ENCODE peak calls at places on chromosomes 13 and 19, in nine cellular contexts. T is suprapubic skin, X is dorsolateral prefrontal cortex, C is cardiac muscle cell, K is tibial nerve, P is IMR-90, R is fibroblast of lung, E is body of pancreas, O is colonic mucosa. U is an unnamed sample. For H3K27me3, the result is how much of the 10 kb centered on the place peaks cover.

GRCh38 chr19:16315825-16316505 is 8.7 kb upstream of the KLF2 start:
- DNase-seq in R (peak), O (peak), C (peak), X (no peak), P (peak), K (peak), T (peak), E (no peak), U (peak)

GRCh38 chr13:77979721-77980377 is 61.2 kb upstream of the EDNRB start:
- DNase-seq in O (no peak), C (no peak), P (no peak), X (no peak), R (no peak), K (no peak), T (no peak), E (no peak), U (no peak)

GRCh38 chr19:6215701-6216235 is 64.0 kb downstream of the MLLT1 start:
- DNase-seq in X (peak), C (no peak), T (no peak), O (no peak), R (no peak), E (no peak), K (no peak), P (no peak), U (no peak)

GRCh38 chr13:20206065-20206725 is 13.5 kb upstream of the GJB2 start:
- DNase-seq in T (no peak), R (no peak), X (no peak), C (no peak), E (no peak), P (no peak), K (no peak), O (no peak), U (no peak)

GRCh38 chr19:30071871-30072270 is 129.8 kb downstream of the URI1 start:
- DNase-seq in O (no peak), P (no peak), E (no peak), X (peak), T (peak), K (no peak), R (no peak), C (no peak), U (no peak)

GRCh38 chr19:8654591-8655339 is 24.3 kb downstream of the NFILZ start:
- DNase-seq in E (peak), P (peak), K (no peak), T (no peak), O (peak), X (peak), R (peak), C (peak), U (peak)

GRCh38 chr19:15539638-15540037 is 31.3 kb downstream of the CYP4F22 start:
- DNase-seq in P (no peak), E (no peak), O (no peak), T (no peak), K (no peak), R (no peak), X (no peak), C (no peak), U (no peak)

GRCh38 chr13:98482476-98483444 is 94.1 kb downstream of the STK24 start:
- DNase-seq in P (peak), X (peak), T (peak), E (peak), K (peak), C (peak), R (peak), O (peak), U (peak)

GRCh38 chr13:95754069-95754468 is 77.1 kb downstream of the DNAJC3 start:
- DNase-seq in O (no peak), T (no peak), R (no peak), C (no peak), P (no peak), K (no peak), X (no peak), E (no peak), U (no peak)

GRCh38 chr19:1847684-1848398 is 442 bp downstream of the REXO1 start:
- DNase-seq in X (no peak), R (peak), P (peak), E (no peak), O (peak), K (no peak), C (peak), T (no peak), U (no peak)

GRCh38 chr13:66660013-66660804 is 569.9 kb downstream of the PCDH9 start:
- DNase-seq in C (no peak), R (peak), K (no peak), E (no peak), O (no peak), P (peak), X (no peak), T (no peak), U (no peak)

GRCh38 chr19:18007939-18008673 is at the start of gene ARRDC2:
- DNase-seq in X (peak), C (peak), O (peak), T (peak), K (peak), E (peak), R (peak), P (peak), U (peak)

GRCh38 chr19:54335164-54335563 is 3.8 kb downstream of the LILRA4 start:
- DNase-seq in E (no peak), O (no peak), T (no peak), R (no peak), K (no peak), X (no peak), C (no peak), P (no peak), U (no peak)

GRCh38 chr19:54332149-54332548 is 6.8 kb downstream of the LILRA4 start:
- DNase-seq in P (no peak), R (no peak), K (no peak), T (no peak), C (no peak), O (no peak), E (no peak), X (no peak), U (no peak)

GRCh38 chr19:54329476-54330165 is 9.3 kb downstream of the LILRA4 start:
- DNase-seq in X (no peak), P (no peak), C (no peak), E (peak), R (no peak), K (no peak), T (no peak), O (no peak), U (no peak)

GRCh38 chr19:54333586-54334298 is 5.2 kb downstream of the LILRA4 start:
- DNase-seq in R (no peak), X (no peak), T (no peak), P (no peak), E (no peak), O (no peak), K (no peak), C (no peak), U (no peak)

DNA sequence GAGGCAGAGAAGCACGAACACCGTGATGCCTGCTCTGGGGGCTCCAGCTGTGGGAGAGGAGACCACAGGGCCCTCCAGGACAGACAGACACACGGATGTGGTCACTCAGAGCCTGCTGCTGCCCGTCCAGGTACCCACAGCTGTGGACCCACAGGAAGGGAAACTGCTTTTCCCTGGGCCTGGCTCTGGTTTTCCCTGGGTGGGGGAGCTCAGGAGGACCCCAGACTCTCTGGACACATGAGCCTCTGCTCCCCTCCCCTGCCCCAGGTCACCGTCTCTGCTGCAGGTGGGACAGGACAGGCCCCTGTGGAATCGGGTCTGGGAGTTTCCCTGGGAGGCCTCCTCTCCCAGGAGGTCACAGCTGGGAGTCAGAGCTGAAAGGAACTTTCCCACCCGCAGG is 7.3 kb downstream of the LILRA4 start:
- DNase-seq in O (no peak), K (no peak), R (no peak), T (no peak), E (no peak), P (no peak), X (no peak), C (no peak), U (no peak)
- H3K27me3 ChIP-seq in O (under half), K (under half), R (under half), T (under half), E (under half), P (under half), X (under half), C (under half), U (under half)

GRCh38 chr13:103277959-103278673 is 211.9 kb upstream of the SLC10A2 start:
- DNase-seq in C (no peak), E (no peak), X (no peak), R (no peak), O (no peak), T (no peak), K (no peak), P (no peak), U (no peak)
- TF ChIP-seq CTCF in C (peak), E (no peak), X (no peak), R (no peak), O (no peak), T (no peak), K (no peak), P (no peak), U (peak)

DNA sequence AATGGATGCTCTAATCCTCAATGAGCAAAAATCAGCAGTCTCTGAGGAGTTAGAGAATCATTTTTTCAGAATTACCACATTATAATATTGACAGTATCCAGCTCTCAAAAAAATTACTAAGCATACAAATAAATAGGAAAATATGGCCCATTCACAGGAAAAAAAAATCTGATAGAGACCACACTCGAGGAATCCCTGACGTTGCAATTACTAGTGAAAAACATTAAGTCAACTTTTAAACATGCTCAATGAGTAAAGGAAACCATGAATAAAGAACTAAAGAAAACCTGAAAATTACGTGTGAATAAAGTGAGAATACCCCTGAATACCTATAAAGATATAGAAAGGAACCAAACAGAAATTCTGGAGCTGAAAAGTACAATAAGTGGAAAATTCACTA is 38.7 kb upstream of the ZNF780A start:
- DNase-seq in R (no peak), X (no peak), P (no peak), T (no peak), K (no peak), O (no peak), C (no peak), E (no peak), U (no peak)
- H3K27me3 ChIP-seq in R (under half), X (under half), P (under half), T (under half), K (under half), O (under half), C (under half), E (under half), U (under half)

DNA sequence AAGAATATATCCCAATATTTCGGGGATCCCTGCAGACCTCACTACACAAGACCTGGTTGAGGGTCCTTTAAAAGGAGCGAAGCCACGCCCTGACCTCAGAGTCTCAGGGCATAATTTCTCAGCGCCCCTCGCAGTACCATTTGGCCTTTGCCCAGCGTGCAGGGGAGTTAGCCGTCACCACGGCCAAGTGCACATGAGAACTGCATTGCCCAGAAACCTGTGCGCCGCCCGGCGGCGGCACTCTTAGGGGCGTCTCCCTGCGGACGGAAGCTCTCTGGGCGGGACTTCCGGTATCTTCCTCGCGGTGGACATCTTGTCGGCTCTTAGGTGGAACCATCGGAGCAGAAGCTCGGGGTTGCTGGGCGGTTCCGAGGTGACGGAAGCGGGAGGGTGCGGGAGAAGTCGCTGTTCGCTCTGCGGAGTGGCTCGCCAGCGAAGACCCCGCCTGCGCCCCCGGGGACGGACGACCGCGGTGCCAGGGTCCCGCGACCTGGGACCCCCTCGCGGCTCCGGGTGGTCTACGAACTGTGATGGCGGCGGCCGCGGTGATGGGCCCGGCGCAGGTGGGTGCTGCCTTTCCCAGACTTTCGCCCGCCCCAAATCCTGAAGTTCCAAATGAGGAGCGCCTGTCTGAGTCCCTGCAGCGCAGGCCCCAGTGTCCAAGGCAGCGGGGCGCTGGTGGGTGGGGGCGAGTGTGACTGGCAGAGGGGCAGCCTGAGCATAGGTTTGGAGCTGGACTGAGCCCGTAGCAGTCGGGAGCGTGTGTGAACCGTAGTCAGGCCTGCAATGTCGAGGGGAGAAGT is at the start of gene ZNF134:
- DNase-seq in E (peak), R (peak), X (peak), O (peak), P (peak), T (peak), C (peak), K (peak), U (peak)
- TF ChIP-seq CTCF in E (no peak), R (peak), X (peak), O (no peak), P (peak), T (no peak), C (peak), K (no peak), U (peak)